ENCODE peak calls at places on chromosomes 7 and 10, in five cellular contexts. J is left ventricle myocardium inferior, U is PC-3, A is left lung, M is fibroblast of lung. Z is an unnamed sample. For H3K27me3, the result is how much of the 10 kb centered on the place peaks cover.

GRCh38 chr7:151857866-151858440 is 19.0 kb downstream of the PRKAG2 start:
- DNase-seq in J (no peak), U (no peak), A (no peak), M (no peak), Z (no peak)

GRCh38 chr7:141646826-141647480 is 55.0 kb downstream of the DENND11 start:
- DNase-seq in J (no peak), U (no peak), A (no peak), M (no peak), Z (no peak)

GRCh38 chr10:95447733-95448132 is 113.4 kb downstream of the SORBS1 start:
- DNase-seq in J (no peak), U (no peak), A (no peak), M (peak), Z (no peak)

GRCh38 chr10:110764378-110764777 is 107.3 kb upstream of the PDCD4 start:
- DNase-seq in J (peak), U (no peak), A (no peak), M (no peak), Z (no peak)

GRCh38 chr10:122632031-122632430 is 67.6 kb downstream of the C10orf120 start:
- DNase-seq in J (no peak), U (no peak), A (no peak), M (no peak), Z (no peak)

GRCh38 chr7:17608114-17608833 is 309.8 kb downstream of the AHR start:
- DNase-seq in J (no peak), U (peak), A (no peak), M (peak), Z (no peak)

GRCh38 chr7:15555385-15555859 is 6.4 kb downstream of the AGMO start:
- DNase-seq in J (no peak), U (peak), A (no peak), M (peak), Z (no peak)

GRCh38 chr7:79176859-79177477 is 276.5 kb downstream of the MAGI2 start:
- DNase-seq in J (no peak), U (peak), A (no peak), M (peak), Z (no peak)

GRCh38 chr10:116126239-116126638 is 146.8 kb downstream of the GFRA1 start:
- DNase-seq in J (no peak), U (no peak), A (no peak), M (no peak), Z (no peak)

DNA sequence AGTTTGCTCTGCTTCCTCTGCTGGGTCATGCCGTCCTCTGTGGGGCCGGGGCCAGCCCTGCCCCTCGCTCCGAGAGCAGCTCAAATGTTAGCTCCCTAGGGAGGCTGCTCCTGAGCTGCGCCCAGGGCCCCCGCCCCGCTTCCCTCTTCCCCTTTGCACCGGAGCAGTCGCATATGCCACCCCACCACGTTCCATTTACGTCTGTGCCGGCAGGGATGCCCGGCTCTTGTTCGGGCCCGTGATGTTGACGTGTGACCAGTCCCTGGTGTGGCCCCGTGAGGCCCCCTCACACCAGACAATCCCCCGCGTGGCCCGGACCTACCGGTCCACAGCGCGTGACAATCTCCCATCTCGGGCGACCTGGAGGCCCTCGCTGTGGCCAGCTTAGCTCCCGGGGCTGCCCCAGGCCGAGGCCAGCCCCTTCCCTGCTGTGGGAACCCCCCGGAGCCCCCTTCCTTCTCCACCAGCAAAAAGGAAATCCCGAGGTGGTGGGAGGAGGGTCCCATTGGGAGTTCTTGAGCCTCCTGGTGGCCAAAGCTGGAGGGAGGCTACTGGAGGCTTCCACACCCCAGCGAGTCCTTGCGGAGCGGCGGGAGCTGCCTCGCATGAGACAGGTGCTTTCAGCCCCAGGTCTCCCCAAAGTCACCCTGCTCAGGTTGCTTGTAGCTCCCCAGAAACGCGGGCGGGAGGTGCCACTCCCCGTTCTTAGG is 15.2 kb downstream of the FAM20C start:
- DNase-seq in J (no peak), U (no peak), A (no peak), M (no peak), Z (no peak)
- TF ChIP-seq CTCF in J (no peak), U (peak), A (no peak), M (no peak), Z (no peak)

GRCh38 chr10:129959544-129960492 is 4.3 kb downstream of the EBF3 start:
- DNase-seq in J (no peak), U (no peak), A (no peak), M (no peak), Z (no peak)
- H3K27me3 ChIP-seq in J (half or more), U (half or more), A (half or more), M (half or more), Z (under half)

GRCh38 chr7:81433692-81434331 is 336.0 kb downstream of the HGF start:
- DNase-seq in J (no peak), U (no peak), A (no peak), M (no peak), Z (no peak)

GRCh38 chr7:81433196-81433595 is 336.7 kb downstream of the HGF start:
- DNase-seq in J (no peak), U (no peak), A (no peak), M (no peak), Z (no peak)

GRCh38 chr7:81430761-81431160 is 339.1 kb downstream of the HGF start:
- DNase-seq in J (no peak), U (no peak), A (no peak), M (no peak), Z (no peak)

GRCh38 chr7:81430150-81430549 is 339.7 kb downstream of the HGF start:
- DNase-seq in J (no peak), U (no peak), A (no peak), M (peak), Z (no peak)
- TF ChIP-seq CTCF in J (no peak), U (no peak), A (no peak), M (no peak), Z (no peak)

GRCh38 chr7:101127460-101128039 is 646 bp downstream of the SERPINE1 start:
- DNase-seq in J (no peak), U (no peak), A (no peak), M (no peak), Z (no peak)

GRCh38 chr7:101126651-101127459 is at the start of gene SERPINE1:
- DNase-seq in J (peak), U (peak), A (peak), M (peak), Z (peak)

GRCh38 chr7:101125989-101126650 is 784 bp upstream of the SERPINE1 start:
- DNase-seq in J (peak), U (no peak), A (peak), M (no peak), Z (no peak)

GRCh38 chr7:101128040-101128834 is 1.3 kb downstream of the SERPINE1 start:
- DNase-seq in J (no peak), U (peak), A (no peak), M (no peak), Z (no peak)

GRCh38 chr7:101129603-101130117 is 2.8 kb downstream of the SERPINE1 start:
- DNase-seq in J (no peak), U (no peak), A (no peak), M (no peak), Z (no peak)
- H3K27me3 ChIP-seq in J (under half), U (under half), A (under half), M (under half), Z (under half)

GRCh38 chr7:97025983-97026704 is 1.5 kb upstream of the DLX5 start:
- DNase-seq in J (no peak), U (no peak), A (no peak), M (no peak), Z (no peak)

GRCh38 chr7:97025130-97025499 is 484 bp upstream of the DLX5 start:
- DNase-seq in J (no peak), U (no peak), A (no peak), M (no peak), Z (no peak)

GRCh38 chr7:97024209-97025129 is at the start of gene DLX5:
- DNase-seq in J (no peak), U (peak), A (peak), M (peak), Z (no peak)

GRCh38 chr7:97027427-97028234 is 3.0 kb upstream of the DLX5 start:
- DNase-seq in J (peak), U (peak), A (peak), M (peak), Z (no peak)

GRCh38 chr7:97026705-97027426 is 2.2 kb upstream of the DLX5 start:
- DNase-seq in J (no peak), U (no peak), A (no peak), M (no peak), Z (no peak)
- TF ChIP-seq CTCF in J (no peak), U (no peak), A (no peak), M (no peak), Z (no peak)

DNA sequence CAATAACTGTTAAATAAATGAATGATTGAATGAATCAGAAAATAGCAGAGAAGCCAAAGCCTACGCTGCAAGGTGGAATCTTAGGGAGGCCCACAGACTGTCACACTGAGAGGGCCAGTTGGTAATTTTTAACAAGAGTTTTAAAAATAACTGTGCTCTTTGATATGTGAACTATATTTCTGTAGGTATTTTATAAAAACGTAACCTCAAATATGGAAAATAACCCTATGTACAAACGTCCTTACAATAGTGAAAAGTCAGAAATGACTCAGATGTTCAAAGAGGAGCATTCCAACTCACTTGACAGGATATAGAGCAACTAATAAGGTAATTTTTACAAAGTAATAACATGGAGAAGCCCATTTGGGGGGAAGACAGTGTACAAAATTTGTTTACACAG is 18.9 kb upstream of the TMEM273 start:
- DNase-seq in J (no peak), U (no peak), A (no peak), M (no peak), Z (no peak)
- H3K27me3 ChIP-seq in J (under half), U (half or more), A (under half), M (under half), Z (under half)

DNA sequence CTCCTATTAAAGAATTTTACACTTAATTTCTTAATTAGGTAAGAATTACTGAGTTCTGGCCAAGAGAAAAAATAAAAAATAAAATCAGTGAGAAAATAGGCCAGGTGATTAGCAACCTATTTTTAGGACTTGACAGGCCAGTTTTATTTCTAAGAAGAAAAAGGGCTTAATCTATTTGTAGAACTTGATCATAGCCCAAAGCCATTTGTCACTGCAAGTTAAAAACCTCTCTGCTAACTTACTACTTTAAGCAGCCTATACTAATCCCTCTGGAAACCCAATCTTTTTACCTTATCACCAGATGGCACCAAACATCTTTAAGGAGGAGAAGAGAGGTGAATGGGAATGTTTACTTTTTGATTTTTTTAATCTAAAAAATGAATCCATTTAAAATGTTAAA is 222.1 kb upstream of the RHOBTB1 start:
- DNase-seq in J (no peak), U (peak), A (no peak), M (no peak), Z (no peak)
- TF ChIP-seq CTCF in J (no peak), U (peak), A (no peak), M (no peak), Z (no peak)

GRCh38 chr7:155404976-155405375 is 53.0 kb upstream of the EN2 start:
- DNase-seq in J (no peak), U (no peak), A (no peak), M (no peak), Z (no peak)

GRCh38 chr7:155408657-155409586 is 49.0 kb upstream of the EN2 start:
- DNase-seq in J (no peak), U (no peak), A (no peak), M (no peak), Z (no peak)

GRCh38 chr7:155402941-155403340 is 55.0 kb upstream of the EN2 start:
- DNase-seq in J (no peak), U (no peak), A (no peak), M (no peak), Z (no peak)

GRCh38 chr7:155407799-155408198 is 50.1 kb upstream of the EN2 start:
- DNase-seq in J (no peak), U (no peak), A (no peak), M (no peak), Z (no peak)

DNA sequence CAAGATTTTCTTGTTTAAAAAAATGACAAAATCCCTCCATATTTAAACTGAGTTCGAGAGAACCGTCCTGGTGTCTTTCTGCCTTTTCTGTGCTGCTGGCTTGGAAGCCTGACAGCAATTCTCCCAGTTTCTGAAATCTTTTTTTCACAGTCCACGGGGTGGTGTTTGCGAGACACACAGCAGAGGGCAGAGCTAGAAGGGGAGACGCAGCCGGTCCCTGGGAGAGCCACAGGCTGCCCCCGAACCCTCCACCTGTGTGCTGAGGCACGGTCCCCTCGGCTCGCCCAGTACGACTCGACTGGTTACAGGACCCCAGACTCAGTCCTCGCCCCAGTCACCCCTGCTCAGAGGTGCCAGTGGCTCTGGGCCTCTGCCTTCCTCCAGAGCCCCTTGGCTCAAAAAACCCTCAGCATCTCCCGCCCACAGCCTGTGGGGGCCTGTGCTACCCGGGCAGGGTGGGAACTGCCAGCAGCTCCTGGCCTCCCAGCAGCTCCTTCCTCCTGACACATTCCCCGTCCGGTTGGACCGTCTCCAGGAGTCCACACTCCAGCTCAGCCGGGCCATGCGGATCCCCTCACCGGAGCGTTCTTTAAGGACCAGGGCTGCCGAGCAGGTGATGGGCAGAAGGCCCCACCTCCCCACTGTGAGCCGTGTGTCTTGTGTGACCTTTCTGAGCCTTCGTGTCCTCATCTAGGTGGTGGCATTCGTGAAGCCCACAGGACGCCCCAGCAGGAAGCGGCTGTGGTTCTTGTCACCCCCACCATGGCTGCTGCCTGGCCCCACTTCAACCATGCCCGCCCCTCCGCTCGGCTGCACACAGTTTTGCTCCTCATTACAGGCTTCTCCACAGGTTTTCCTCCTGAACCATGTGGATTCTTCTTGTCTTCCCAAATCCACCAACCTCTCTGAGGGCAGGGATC is 52.3 kb upstream of the EN2 start:
- DNase-seq in J (no peak), U (peak), A (no peak), M (no peak), Z (no peak)
- H3K27me3 ChIP-seq in J (half or more), U (under half), A (under half), M (under half), Z (under half)

DNA sequence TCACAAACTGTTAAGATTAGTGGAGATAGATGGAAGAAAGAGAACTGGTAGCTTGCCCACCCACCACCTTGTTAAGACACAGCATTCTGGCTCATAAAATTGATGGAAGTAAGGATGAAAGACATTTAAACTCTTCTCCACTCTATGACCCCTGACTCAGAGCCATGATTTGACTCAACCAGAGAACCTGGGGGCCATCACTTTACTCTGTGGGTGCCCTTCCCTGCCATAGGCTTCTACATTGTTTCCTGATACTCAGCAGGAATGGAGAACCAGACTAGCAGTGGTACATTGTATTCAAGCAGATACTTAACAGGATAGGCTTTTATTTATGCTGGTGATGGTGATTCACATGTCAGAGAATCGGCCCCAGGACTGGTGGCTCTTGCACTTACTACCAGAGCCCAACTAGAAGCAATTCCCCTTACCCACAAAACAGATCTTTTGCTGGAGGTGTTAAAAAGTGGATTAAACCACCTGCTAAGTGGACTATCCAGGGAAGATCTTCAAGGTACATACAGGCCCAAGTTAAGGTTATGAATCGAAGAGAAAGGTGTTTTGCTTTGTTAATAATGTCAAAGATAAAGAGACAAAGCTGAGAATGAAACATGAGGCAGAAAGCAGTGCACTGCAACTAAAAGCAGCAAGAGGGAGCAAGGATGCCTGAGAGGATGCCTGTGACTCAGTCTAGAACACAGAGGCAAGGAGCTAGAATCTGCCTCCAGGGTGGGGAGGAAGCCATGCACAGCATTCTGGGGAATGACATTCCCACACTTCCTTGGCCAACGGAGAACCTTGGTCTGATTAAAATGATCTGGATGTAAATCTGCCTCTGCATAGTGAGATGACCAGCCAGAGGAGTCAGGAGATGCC is 36.0 kb upstream of the GLI3 start:
- DNase-seq in J (no peak), U (peak), A (no peak), M (peak), Z (no peak)
- TF ChIP-seq CTCF in J (peak), U (peak), A (no peak), M (peak), Z (no peak)

Z was measured in GM06990.